ENCODE peak calls at places on chromosomes 6 and 20, in five cellular contexts. P, Z, H, C and D are unnamed samples.

GRCh38 chr20:10565191-10565921 is 108.4 kb downstream of the JAG1 start:
- DNase-seq in H (peak), Z (peak), C (peak), P (no peak), D (no peak)

GRCh38 chr6:85594197-85594930 is 706 bp upstream of the SNX14 start:
- DNase-seq in H (peak), Z (no peak), P (no peak), C (peak), D (no peak)

GRCh38 chr6:134373966-134374365 is 56.1 kb upstream of the SGK1 start:
- DNase-seq in P (no peak), C (no peak), H (no peak), Z (no peak), D (no peak)

GRCh38 chr6:36904096-36904495 is 18.3 kb downstream of the C6orf89 start:
- DNase-seq in C (no peak), P (no peak), Z (no peak), H (no peak), D (no peak)

GRCh38 chr6:140079328-140079727 is 704.9 kb upstream of the CITED2 start:
- DNase-seq in C (peak), P (peak), H (peak), Z (peak), D (no peak)

GRCh38 chr6:42423244-42423643 is 28.5 kb downstream of the TRERF1 start:
- DNase-seq in P (no peak), Z (no peak), C (no peak), H (no peak), D (no peak)

GRCh38 chr20:40563296-40563950 is 125.6 kb downstream of the MAFB start:
- DNase-seq in C (peak), P (no peak), Z (peak), H (peak), D (peak)

GRCh38 chr20:47220161-47220582 is 136.3 kb downstream of the ZMYND8 start:
- DNase-seq in H (peak), Z (no peak), C (peak), P (no peak), D (no peak)

GRCh38 chr6:162621246-162621645 is 106.3 kb downstream of the PRKN start:
- DNase-seq in C (peak), Z (peak), H (no peak), P (peak), D (no peak)

GRCh38 chr6:57130784-57131183 is 40.8 kb downstream of the ZNF451 start:
- DNase-seq in Z (no peak), C (no peak), P (no peak), H (no peak), D (no peak)

GRCh38 chr6:125787791-125788190 is 3.0 kb upstream of the NCOA7 start:
- DNase-seq in H (peak), P (no peak), C (peak), Z (peak), D (no peak)

GRCh38 chr20:41734506-41734945 is 116.3 kb upstream of the CHD6 start:
- DNase-seq in H (peak), Z (peak), C (peak), P (no peak), D (peak)

GRCh38 chr6:56789879-56790278 is 147.2 kb upstream of the DST start:
- DNase-seq in C (no peak), Z (no peak), H (peak), P (no peak), D (no peak)

GRCh38 chr6:5813625-5814027 is 193.1 kb downstream of the NRN1 start:
- DNase-seq in P (no peak), C (no peak), H (no peak), Z (no peak), D (no peak)

GRCh38 chr20:54048489-54048888 is 21.9 kb downstream of the BCAS1 start:
- DNase-seq in Z (no peak), C (no peak), P (no peak), H (no peak), D (no peak)

GRCh38 chr6:7727150-7727950 is 1.5 kb downstream of the BMP6 start:
- DNase-seq in Z (peak), C (peak), H (no peak), P (no peak), D (no peak)

GRCh38 chr6:118370722-118371121 is 177.4 kb upstream of the PLN start:
- DNase-seq in P (peak), C (no peak), H (no peak), Z (no peak), D (no peak)

GRCh38 chr6:39812853-39813533 is 20.8 kb downstream of the DAAM2 start:
- DNase-seq in H (no peak), C (peak), P (no peak), Z (no peak), D (no peak)

GRCh38 chr20:50210066-50210619 is 19.5 kb downstream of the CEBPB start:
- DNase-seq in H (no peak), P (no peak), C (no peak), Z (no peak), D (peak)

GRCh38 chr6:87724994-87725811 is 23.2 kb upstream of the AKIRIN2 start:
- DNase-seq in P (no peak), C (no peak), Z (no peak), H (no peak), D (no peak)

GRCh38 chr6:148593813-148594170 is 153.0 kb upstream of the UST start:
- DNase-seq in H (no peak), P (peak), C (no peak), Z (no peak), D (no peak)

GRCh38 chr6:106886922-106887797 is 87.4 kb downstream of the CD24 start:
- DNase-seq in Z (peak), C (no peak), P (no peak), H (no peak), D (no peak)

GRCh38 chr6:154864086-154864430 is 130.8 kb downstream of the SCAF8 start:
- DNase-seq in C (no peak), H (no peak), P (no peak), Z (no peak), D (no peak)

GRCh38 chr6:140736227-140736626 is 1361.8 kb upstream of the CITED2 start:
- DNase-seq in C (peak), P (no peak), H (peak), Z (no peak), D (no peak)

GRCh38 chr6:12288844-12289654 is 1.1 kb upstream of the EDN1 start:
- DNase-seq in H (peak), C (peak), P (no peak), Z (peak), D (no peak)

GRCh38 chr6:26249959-26250805 is 114.8 kb upstream of the BTN3A2 start:
- DNase-seq in P (no peak), C (peak), H (peak), Z (peak), D (peak)

GRCh38 chr20:46430921-46431712 is 24.7 kb upstream of the ELMO2 start:
- DNase-seq in P (no peak), H (no peak), C (no peak), Z (no peak), D (no peak)

GRCh38 chr6:166460473-166461437 is 78.0 kb upstream of the MPC1 start:
- DNase-seq in C (peak), H (peak), P (no peak), Z (no peak), D (no peak)

GRCh38 chr20:2165871-2166270 is 64.2 kb downstream of the STK35 start:
- DNase-seq in Z (no peak), C (no peak), P (no peak), H (no peak), D (no peak)

GRCh38 chr6:17012421-17013225 is 89.2 kb upstream of the STMND1 start:
- DNase-seq in P (no peak), Z (peak), C (peak), H (peak), D (no peak)
- TF ChIP-seq CTCF in P (peak), Z (peak), C (peak), H (peak), D (peak)

DNA sequence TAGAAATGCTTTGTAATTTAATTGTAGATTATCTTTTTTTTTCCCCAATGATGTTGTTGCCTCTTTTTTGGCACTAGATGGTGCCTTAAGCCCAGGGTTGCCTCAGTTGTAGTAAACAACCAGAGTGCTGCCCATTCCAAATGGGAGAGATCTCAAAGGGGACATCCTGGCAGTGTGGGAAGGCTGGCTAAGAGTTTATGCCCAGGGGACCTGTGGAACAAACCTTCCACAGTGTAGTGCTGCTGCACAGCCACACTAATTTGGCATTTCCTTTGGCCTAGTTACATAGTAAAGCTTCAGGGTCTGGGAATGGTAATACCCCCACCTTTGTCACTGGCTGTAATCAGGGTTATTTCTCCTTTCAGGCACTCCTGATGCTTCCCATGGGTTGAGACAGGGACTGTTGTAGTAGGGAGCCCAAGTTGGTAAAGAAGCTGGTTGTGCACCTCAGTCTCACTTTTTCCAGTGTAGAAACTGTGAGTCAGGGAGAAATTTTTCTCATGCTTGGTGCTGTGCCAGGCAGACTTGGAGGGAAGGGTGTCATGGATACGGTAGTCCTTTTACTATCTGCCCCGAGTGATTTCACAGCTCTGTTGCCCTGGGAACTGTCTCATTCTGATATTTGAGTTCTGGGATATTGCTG is 177.8 kb upstream of the ECI2 start:
- DNase-seq in H (peak), Z (peak), C (peak), P (peak), D (no peak)
- TF ChIP-seq CTCF in H (peak), Z (peak), C (peak), P (peak), D (peak)

DNA sequence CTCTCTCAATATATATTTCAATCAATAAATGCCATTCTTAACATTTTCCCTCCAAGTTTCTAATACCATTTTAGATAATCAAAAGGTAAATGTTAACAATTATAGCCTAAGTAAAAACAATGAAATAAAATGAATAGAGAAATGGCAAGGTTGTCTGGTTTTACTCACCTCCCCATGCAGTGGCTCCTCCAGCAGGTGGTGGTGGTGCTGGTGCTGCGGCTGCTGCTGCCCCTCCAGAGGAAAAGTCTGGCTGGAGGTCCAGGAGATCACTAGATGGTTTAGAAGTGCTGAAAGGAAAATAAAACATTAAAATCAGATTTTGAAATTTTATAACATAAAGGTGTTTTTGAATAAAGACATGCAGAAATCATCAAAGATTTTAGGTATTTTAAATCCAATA is 93.2 kb downstream of the PRSS35 start:
- DNase-seq in P (no peak), C (no peak), H (no peak), Z (no peak), D (no peak)
- TF ChIP-seq CTCF in P (no peak), C (no peak), H (no peak), Z (no peak), D (no peak)

GRCh38 chr6:157946865-157947532 is 34.7 kb upstream of the SYNJ2 start:
- DNase-seq in C (peak), H (no peak), Z (no peak), P (no peak), D (no peak)
- TF ChIP-seq CTCF in C (peak), H (peak), Z (peak), P (peak), D (peak)